ENCODE peak calls at places on chromosome 16, in six cellular contexts. One of them, this sample, is unnamed.

GRCh38 chr16:3106205-3106928 is 6.0 kb upstream of the ZNF205 start:
- DNase-seq in pons: peak
- DNase-seq in colonic mucosa: peak
- DNase-seq in left ventricle myocardium superior: peak
- DNase-seq in A172: peak
- DNase-seq in stimulated activated CD4-positive, alpha-beta T cell treated with anti-CD3 and anti-CD28 coated beads, Interleukin-15, amount 100 ng/mL, for 24 hours: peak
- DNase-seq in this sample: peak

GRCh38 chr16:58088116-58088515 is 41.1 kb downstream of the CFAP20 start:
- DNase-seq in left ventricle myocardium superior: no peak
- DNase-seq in pons: no peak
- DNase-seq in stimulated activated CD4-positive, alpha-beta T cell treated with anti-CD3 and anti-CD28 coated beads, Interleukin-15, amount 100 ng/mL, for 24 hours: no peak
- DNase-seq in A172: no peak
- DNase-seq in colonic mucosa: no peak
- DNase-seq in this sample: no peak

GRCh38 chr16:2898831-2899563 is 12.7 kb upstream of the FLYWCH1 start:
- DNase-seq in colonic mucosa: no peak
- DNase-seq in stimulated activated CD4-positive, alpha-beta T cell treated with anti-CD3 and anti-CD28 coated beads, Interleukin-15, amount 100 ng/mL, for 24 hours: no peak
- DNase-seq in pons: no peak
- DNase-seq in left ventricle myocardium superior: no peak
- DNase-seq in A172: no peak
- DNase-seq in this sample: no peak

GRCh38 chr16:66266436-66267286 is 99.8 kb upstream of the CDH5 start:
- DNase-seq in pons: no peak
- DNase-seq in left ventricle myocardium superior: peak
- DNase-seq in stimulated activated CD4-positive, alpha-beta T cell treated with anti-CD3 and anti-CD28 coated beads, Interleukin-15, amount 100 ng/mL, for 24 hours: no peak
- DNase-seq in colonic mucosa: no peak
- DNase-seq in A172: no peak
- DNase-seq in this sample: peak

GRCh38 chr16:3413730-3414379 is 12.8 kb downstream of the ZNF174 start:
- DNase-seq in A172: no peak
- DNase-seq in left ventricle myocardium superior: no peak
- DNase-seq in stimulated activated CD4-positive, alpha-beta T cell treated with anti-CD3 and anti-CD28 coated beads, Interleukin-15, amount 100 ng/mL, for 24 hours: no peak
- DNase-seq in colonic mucosa: no peak
- DNase-seq in pons: no peak
- DNase-seq in this sample: no peak

GRCh38 chr16:10566613-10567012 is 13.8 kb downstream of the EMP2 start:
- DNase-seq in left ventricle myocardium superior: no peak
- DNase-seq in A172: no peak
- DNase-seq in pons: no peak
- DNase-seq in stimulated activated CD4-positive, alpha-beta T cell treated with anti-CD3 and anti-CD28 coated beads, Interleukin-15, amount 100 ng/mL, for 24 hours: no peak
- DNase-seq in colonic mucosa: no peak
- DNase-seq in this sample: no peak

GRCh38 chr16:64184156-64184555 is 937.7 kb downstream of the CDH11 start:
- DNase-seq in A172: no peak
- DNase-seq in pons: no peak
- DNase-seq in colonic mucosa: no peak
- DNase-seq in left ventricle myocardium superior: no peak
- DNase-seq in stimulated activated CD4-positive, alpha-beta T cell treated with anti-CD3 and anti-CD28 coated beads, Interleukin-15, amount 100 ng/mL, for 24 hours: no peak
- DNase-seq in this sample: no peak

GRCh38 chr16:27625050-27625697 is 75.2 kb downstream of the KATNIP start:
- DNase-seq in colonic mucosa: peak
- DNase-seq in A172: no peak
- DNase-seq in pons: no peak
- DNase-seq in left ventricle myocardium superior: no peak
- DNase-seq in stimulated activated CD4-positive, alpha-beta T cell treated with anti-CD3 and anti-CD28 coated beads, Interleukin-15, amount 100 ng/mL, for 24 hours: no peak
- DNase-seq in this sample: no peak

GRCh38 chr16:56389554-56389953 is 35.8 kb downstream of the AMFR start:
- DNase-seq in stimulated activated CD4-positive, alpha-beta T cell treated with anti-CD3 and anti-CD28 coated beads, Interleukin-15, amount 100 ng/mL, for 24 hours: no peak
- DNase-seq in left ventricle myocardium superior: no peak
- DNase-seq in colonic mucosa: no peak
- DNase-seq in A172: peak
- DNase-seq in pons: no peak
- DNase-seq in this sample: no peak